ENCODE peak calls at places on chromosomes 12 and 14, in ten cellular contexts. One of them, this sample, is unnamed.

GRCh38 chr14:65446159-65446558 is 33.6 kb downstream of the FUT8 start:
- DNase-seq in brain microvascular endothelial cell: no peak
- DNase-seq in transverse colon: no peak
- DNase-seq in type B pancreatic cell: no peak
- DNase-seq in fibroblast of the aortic adventitia: peak
- DNase-seq in Peyer's patch: no peak
- DNase-seq in cardiac fibroblast: peak
- DNase-seq in GM12865: no peak
- DNase-seq in heart left ventricle: no peak
- DNase-seq in body of pancreas: no peak
- DNase-seq in this sample: no peak

GRCh38 chr12:132888852-132889251 is 1.4 kb upstream of the CHFR start:
- DNase-seq in heart left ventricle: no peak
- DNase-seq in brain microvascular endothelial cell: no peak
- DNase-seq in fibroblast of the aortic adventitia: no peak
- DNase-seq in GM12865: no peak
- DNase-seq in cardiac fibroblast: no peak
- DNase-seq in Peyer's patch: no peak
- DNase-seq in body of pancreas: no peak
- DNase-seq in type B pancreatic cell: no peak
- DNase-seq in transverse colon: no peak
- DNase-seq in this sample: no peak

GRCh38 chr12:78121969-78122610 is 291.4 kb downstream of the NAV3 start:
- DNase-seq in fibroblast of the aortic adventitia: no peak
- DNase-seq in cardiac fibroblast: no peak
- DNase-seq in type B pancreatic cell: peak
- DNase-seq in GM12865: no peak
- DNase-seq in Peyer's patch: no peak
- DNase-seq in body of pancreas: no peak
- DNase-seq in transverse colon: no peak
- DNase-seq in heart left ventricle: no peak
- DNase-seq in brain microvascular endothelial cell: peak
- DNase-seq in this sample: no peak

GRCh38 chr12:12613334-12613733 is 1.7 kb downstream of the CREBL2 start:
- DNase-seq in brain microvascular endothelial cell: no peak
- DNase-seq in GM12865: peak
- DNase-seq in fibroblast of the aortic adventitia: peak
- DNase-seq in cardiac fibroblast: peak
- DNase-seq in transverse colon: no peak
- DNase-seq in Peyer's patch: no peak
- DNase-seq in body of pancreas: no peak
- DNase-seq in type B pancreatic cell: no peak
- DNase-seq in heart left ventricle: no peak
- DNase-seq in this sample: no peak

GRCh38 chr12:111953455-111953854 is 59.5 kb downstream of the TMEM116 start:
- DNase-seq in GM12865: no peak
- DNase-seq in heart left ventricle: no peak
- DNase-seq in fibroblast of the aortic adventitia: peak
- DNase-seq in cardiac fibroblast: peak
- DNase-seq in body of pancreas: peak
- DNase-seq in brain microvascular endothelial cell: no peak
- DNase-seq in transverse colon: no peak
- DNase-seq in type B pancreatic cell: no peak
- DNase-seq in Peyer's patch: no peak
- DNase-seq in this sample: no peak

GRCh38 chr14:32397871-32398640 is 69.0 kb downstream of the AKAP6 start:
- DNase-seq in heart left ventricle: no peak
- DNase-seq in type B pancreatic cell: no peak
- DNase-seq in transverse colon: no peak
- DNase-seq in body of pancreas: no peak
- DNase-seq in cardiac fibroblast: peak
- DNase-seq in GM12865: no peak
- DNase-seq in Peyer's patch: no peak
- DNase-seq in fibroblast of the aortic adventitia: peak
- DNase-seq in brain microvascular endothelial cell: no peak
- DNase-seq in this sample: no peak

GRCh38 chr14:93747560-93747959 is 40.7 kb downstream of the PRIMA1 start:
- DNase-seq in cardiac fibroblast: no peak
- DNase-seq in transverse colon: no peak
- DNase-seq in GM12865: no peak
- DNase-seq in body of pancreas: no peak
- DNase-seq in brain microvascular endothelial cell: no peak
- DNase-seq in heart left ventricle: no peak
- DNase-seq in fibroblast of the aortic adventitia: no peak
- DNase-seq in Peyer's patch: no peak
- DNase-seq in type B pancreatic cell: no peak
- DNase-seq in this sample: no peak

GRCh38 chr12:10033783-10034381 is 3.4 kb downstream of the CLEC9A start:
- DNase-seq in transverse colon: no peak
- DNase-seq in GM12865: no peak
- DNase-seq in body of pancreas: no peak
- DNase-seq in fibroblast of the aortic adventitia: peak
- DNase-seq in heart left ventricle: no peak
- DNase-seq in type B pancreatic cell: no peak
- DNase-seq in brain microvascular endothelial cell: no peak
- DNase-seq in cardiac fibroblast: peak
- DNase-seq in Peyer's patch: no peak
- DNase-seq in this sample: no peak

GRCh38 chr14:31189346-31190219 is 18.0 kb downstream of the HECTD1 start:
- DNase-seq in Peyer's patch: no peak
- DNase-seq in heart left ventricle: no peak
- DNase-seq in type B pancreatic cell: no peak
- DNase-seq in brain microvascular endothelial cell: no peak
- DNase-seq in transverse colon: no peak
- DNase-seq in body of pancreas: no peak
- DNase-seq in GM12865: no peak
- DNase-seq in cardiac fibroblast: no peak
- DNase-seq in fibroblast of the aortic adventitia: no peak
- DNase-seq in this sample: no peak

GRCh38 chr12:100141666-100141997 is 1.0 kb downstream of the BLTP3B start:
- DNase-seq in fibroblast of the aortic adventitia: peak
- DNase-seq in body of pancreas: no peak
- DNase-seq in heart left ventricle: no peak
- DNase-seq in transverse colon: no peak
- DNase-seq in brain microvascular endothelial cell: peak
- DNase-seq in Peyer's patch: no peak
- DNase-seq in type B pancreatic cell: no peak
- DNase-seq in cardiac fibroblast: peak
- DNase-seq in GM12865: peak
- DNase-seq in this sample: no peak

GRCh38 chr12:10167588-10167987 is 4.3 kb downstream of the OLR1 start:
- DNase-seq in Peyer's patch: no peak
- DNase-seq in type B pancreatic cell: no peak
- DNase-seq in cardiac fibroblast: no peak
- DNase-seq in transverse colon: no peak
- DNase-seq in body of pancreas: no peak
- DNase-seq in fibroblast of the aortic adventitia: no peak
- DNase-seq in heart left ventricle: no peak
- DNase-seq in brain microvascular endothelial cell: no peak
- DNase-seq in GM12865: no peak
- DNase-seq in this sample: no peak

GRCh38 chr12:117097159-117097558 is 2.1 kb downstream of the TESC start:
- DNase-seq in GM12865: no peak
- DNase-seq in transverse colon: no peak
- DNase-seq in heart left ventricle: no peak
- DNase-seq in type B pancreatic cell: no peak
- DNase-seq in fibroblast of the aortic adventitia: no peak
- DNase-seq in cardiac fibroblast: no peak
- DNase-seq in brain microvascular endothelial cell: no peak
- DNase-seq in Peyer's patch: no peak
- DNase-seq in body of pancreas: peak
- DNase-seq in this sample: no peak

GRCh38 chr12:38132139-38132538 is 184.4 kb upstream of the ALG10B start:
- DNase-seq in transverse colon: peak
- DNase-seq in type B pancreatic cell: no peak
- DNase-seq in Peyer's patch: no peak
- DNase-seq in brain microvascular endothelial cell: no peak
- DNase-seq in cardiac fibroblast: no peak
- DNase-seq in body of pancreas: peak
- DNase-seq in fibroblast of the aortic adventitia: no peak
- DNase-seq in GM12865: no peak
- DNase-seq in heart left ventricle: no peak
- DNase-seq in this sample: no peak

GRCh38 chr12:92340003-92340402 is 194.4 kb upstream of the BTG1 start:
- DNase-seq in GM12865: no peak
- DNase-seq in type B pancreatic cell: no peak
- DNase-seq in heart left ventricle: no peak
- DNase-seq in body of pancreas: no peak
- DNase-seq in cardiac fibroblast: no peak
- DNase-seq in fibroblast of the aortic adventitia: no peak
- DNase-seq in Peyer's patch: no peak
- DNase-seq in brain microvascular endothelial cell: no peak
- DNase-seq in transverse colon: no peak
- DNase-seq in this sample: no peak

GRCh38 chr12:92338102-92338501 is 192.5 kb upstream of the BTG1 start:
- DNase-seq in Peyer's patch: no peak
- DNase-seq in heart left ventricle: no peak
- DNase-seq in transverse colon: no peak
- DNase-seq in GM12865: no peak
- DNase-seq in fibroblast of the aortic adventitia: no peak
- DNase-seq in cardiac fibroblast: no peak
- DNase-seq in type B pancreatic cell: no peak
- DNase-seq in brain microvascular endothelial cell: no peak
- DNase-seq in body of pancreas: no peak
- DNase-seq in this sample: no peak

GRCh38 chr12:92337128-92337527 is 191.5 kb upstream of the BTG1 start:
- DNase-seq in transverse colon: no peak
- DNase-seq in GM12865: no peak
- DNase-seq in fibroblast of the aortic adventitia: no peak
- DNase-seq in type B pancreatic cell: no peak
- DNase-seq in brain microvascular endothelial cell: no peak
- DNase-seq in body of pancreas: no peak
- DNase-seq in Peyer's patch: no peak
- DNase-seq in heart left ventricle: no peak
- DNase-seq in cardiac fibroblast: no peak
- DNase-seq in this sample: no peak

GRCh38 chr12:92339198-92339821 is 193.7 kb upstream of the BTG1 start:
- DNase-seq in heart left ventricle: no peak
- DNase-seq in transverse colon: no peak
- DNase-seq in GM12865: no peak
- DNase-seq in type B pancreatic cell: no peak
- DNase-seq in body of pancreas: no peak
- DNase-seq in Peyer's patch: no peak
- DNase-seq in cardiac fibroblast: no peak
- DNase-seq in brain microvascular endothelial cell: no peak
- DNase-seq in fibroblast of the aortic adventitia: no peak
- DNase-seq in this sample: no peak

DNA sequence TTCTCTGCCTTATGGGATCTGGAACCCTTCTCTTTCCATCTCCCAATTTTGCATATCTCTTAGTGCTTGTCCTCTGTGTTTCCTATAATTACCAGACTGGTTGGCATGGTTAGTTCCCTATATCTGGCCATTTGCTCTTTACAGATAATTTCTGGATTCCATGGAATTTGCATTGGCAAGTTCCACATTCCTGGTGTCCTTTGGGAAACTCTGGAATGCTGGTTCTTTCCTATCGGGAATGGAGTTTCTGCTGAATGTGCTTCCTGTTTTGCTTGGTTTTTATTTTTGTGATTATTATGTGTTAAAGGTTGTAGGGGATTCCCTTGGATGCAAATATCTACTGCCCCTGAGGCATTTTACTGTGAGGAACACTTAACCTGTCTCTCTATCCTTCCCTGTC is 193.0 kb upstream of the BTG1 start:
- DNase-seq in GM12865: no peak
- DNase-seq in Peyer's patch: no peak
- DNase-seq in fibroblast of the aortic adventitia: peak
- DNase-seq in cardiac fibroblast: no peak
- DNase-seq in heart left ventricle: no peak
- DNase-seq in transverse colon: no peak
- DNase-seq in brain microvascular endothelial cell: no peak
- DNase-seq in body of pancreas: no peak
- DNase-seq in type B pancreatic cell: no peak
- DNase-seq in this sample: no peak
- TF ChIP-seq CTCF in GM12865: no peak
- TF ChIP-seq CTCF in Peyer's patch: no peak
- TF ChIP-seq CTCF in fibroblast of the aortic adventitia: no peak
- TF ChIP-seq CTCF in cardiac fibroblast: no peak
- TF ChIP-seq CTCF in heart left ventricle: no peak
- TF ChIP-seq CTCF in transverse colon: no peak
- TF ChIP-seq CTCF in brain microvascular endothelial cell: no peak
- TF ChIP-seq CTCF in body of pancreas: no peak
- TF ChIP-seq CTCF in type B pancreatic cell: no peak
- TF ChIP-seq CTCF in this sample: no peak

DNA sequence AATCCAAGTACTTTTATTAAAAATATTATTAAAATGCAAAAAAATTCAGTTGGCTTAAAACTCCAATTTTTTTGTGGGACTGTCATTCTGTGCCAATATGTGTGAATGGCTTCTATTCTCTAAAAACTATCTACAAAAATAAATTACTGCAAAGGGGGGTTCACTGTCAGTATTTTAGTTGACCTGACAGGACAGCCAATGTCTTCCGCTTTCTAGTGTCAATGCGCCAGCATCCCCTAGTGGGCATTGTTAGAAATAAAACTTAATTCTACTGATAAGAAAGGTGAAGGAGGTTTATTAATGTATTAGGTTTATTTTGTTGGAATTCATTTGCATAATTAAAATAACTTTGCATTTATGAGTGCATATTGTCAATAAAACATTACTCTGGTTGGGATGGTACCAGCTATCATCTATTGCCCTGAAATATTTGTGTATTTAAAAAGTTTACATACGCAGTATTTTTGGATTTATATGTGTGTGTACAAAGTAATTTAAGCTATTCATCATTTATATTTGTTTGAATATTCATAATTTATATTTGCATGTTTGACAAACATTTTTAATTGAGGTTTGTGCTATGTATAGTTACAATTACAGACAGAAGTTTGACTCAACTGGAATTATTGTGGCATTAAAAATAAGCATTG is 527.2 kb downstream of the FLRT2 start:
- DNase-seq in brain microvascular endothelial cell: no peak
- DNase-seq in GM12865: peak
- DNase-seq in fibroblast of the aortic adventitia: peak
- DNase-seq in body of pancreas: no peak
- DNase-seq in heart left ventricle: no peak
- DNase-seq in transverse colon: no peak
- DNase-seq in type B pancreatic cell: no peak
- DNase-seq in cardiac fibroblast: peak
- DNase-seq in Peyer's patch: no peak
- DNase-seq in this sample: no peak
- TF ChIP-seq CTCF in brain microvascular endothelial cell: peak
- TF ChIP-seq CTCF in GM12865: peak
- TF ChIP-seq CTCF in fibroblast of the aortic adventitia: peak
- TF ChIP-seq CTCF in body of pancreas: peak
- TF ChIP-seq CTCF in heart left ventricle: peak
- TF ChIP-seq CTCF in transverse colon: peak
- TF ChIP-seq CTCF in type B pancreatic cell: peak
- TF ChIP-seq CTCF in cardiac fibroblast: peak
- TF ChIP-seq CTCF in Peyer's patch: peak
- TF ChIP-seq CTCF in this sample: peak

GRCh38 chr12:47769234-47770085 is 3.6 kb upstream of the SLC48A1 start:
- DNase-seq in transverse colon: no peak
- DNase-seq in Peyer's patch: no peak
- DNase-seq in cardiac fibroblast: no peak
- DNase-seq in fibroblast of the aortic adventitia: no peak
- DNase-seq in body of pancreas: no peak
- DNase-seq in heart left ventricle: no peak
- DNase-seq in type B pancreatic cell: no peak
- DNase-seq in GM12865: no peak
- DNase-seq in brain microvascular endothelial cell: no peak
- DNase-seq in this sample: no peak
- TF ChIP-seq CTCF in transverse colon: no peak
- TF ChIP-seq CTCF in Peyer's patch: no peak
- TF ChIP-seq CTCF in cardiac fibroblast: no peak
- TF ChIP-seq CTCF in fibroblast of the aortic adventitia: no peak
- TF ChIP-seq CTCF in body of pancreas: no peak
- TF ChIP-seq CTCF in heart left ventricle: no peak
- TF ChIP-seq CTCF in type B pancreatic cell: no peak
- TF ChIP-seq CTCF in GM12865: no peak
- TF ChIP-seq CTCF in brain microvascular endothelial cell: no peak
- TF ChIP-seq CTCF in this sample: no peak

GRCh38 chr12:6753772-6754356 is 923 bp upstream of the MLF2 start:
- DNase-seq in brain microvascular endothelial cell: no peak
- DNase-seq in cardiac fibroblast: no peak
- DNase-seq in type B pancreatic cell: no peak
- DNase-seq in GM12865: no peak
- DNase-seq in transverse colon: no peak
- DNase-seq in heart left ventricle: no peak
- DNase-seq in fibroblast of the aortic adventitia: no peak
- DNase-seq in body of pancreas: no peak
- DNase-seq in Peyer's patch: no peak
- DNase-seq in this sample: no peak
- TF ChIP-seq CTCF in brain microvascular endothelial cell: no peak
- TF ChIP-seq CTCF in cardiac fibroblast: peak
- TF ChIP-seq CTCF in type B pancreatic cell: no peak
- TF ChIP-seq CTCF in GM12865: peak
- TF ChIP-seq CTCF in transverse colon: peak
- TF ChIP-seq CTCF in heart left ventricle: no peak
- TF ChIP-seq CTCF in fibroblast of the aortic adventitia: peak
- TF ChIP-seq CTCF in body of pancreas: no peak
- TF ChIP-seq CTCF in Peyer's patch: peak
- TF ChIP-seq CTCF in this sample: no peak

This sample was measured in lung.